ENCODE peak calls at places on chromosomes 2 and 18, in seven cellular contexts. R, F, L, C, H, M and P are unnamed samples.

GRCh38 chr2:165857881-165858280 is 63.8 kb upstream of the GALNT3 start:
- DNase-seq in L (no peak), M (no peak), R (no peak), F (no peak), C (no peak), H (no peak), P (no peak)

GRCh38 chr2:232043966-232044365 is 82.5 kb downstream of the DIS3L2 start:
- DNase-seq in R (no peak), C (no peak), F (no peak), L (no peak), M (no peak), H (no peak), P (no peak)

GRCh38 chr2:73896362-73897239 is 3.8 kb downstream of the ACTG2 start:
- DNase-seq in R (no peak), H (no peak), F (no peak), M (peak; percentile 68), L (no peak), C (no peak), P (no peak)

GRCh38 chr18:67290421-67290820 is 226.1 kb downstream of the DSEL start:
- DNase-seq in F (no peak), C (no peak), R (no peak), H (no peak), L (no peak), M (no peak), P (no peak)

GRCh38 chr2:239548965-239549595 is 148.3 kb upstream of the HDAC4 start:
- DNase-seq in L (no peak), H (no peak), C (no peak), R (no peak), M (no peak), F (no peak), P (no peak)

GRCh38 chr2:210099940-210100339 is 71.3 kb downstream of the KANSL1L start:
- DNase-seq in L (no peak), M (no peak), C (no peak), H (no peak), F (no peak), R (peak; percentile 54), P (no peak)

GRCh38 chr2:45859682-45860081 is 208.2 kb downstream of the PRKCE start:
- DNase-seq in M (no peak), L (no peak), R (no peak), F (no peak), C (no peak), H (no peak), P (no peak)

GRCh38 chr2:235287369-235287722 is 206.5 kb upstream of the AGAP1 start:
- DNase-seq in L (no peak), H (no peak), M (no peak), C (no peak), R (no peak), F (no peak), P (no peak)

GRCh38 chr2:72934683-72935610 is 17.6 kb downstream of the EMX1 start:
- DNase-seq in H (peak; percentile 73), F (peak; percentile 23), C (no peak), R (no peak), M (no peak), L (peak; percentile 73), P (no peak)

GRCh38 chr18:43465483-43465882 is 188.2 kb upstream of the SYT4 start:
- DNase-seq in L (no peak), F (no peak), H (no peak), R (no peak), M (no peak), C (no peak), P (no peak)

GRCh38 chr2:146661494-146662096 is 1183.2 kb upstream of the ACVR2A start:
- DNase-seq in L (peak; percentile 23), C (peak; percentile 3), M (no peak), R (no peak), H (peak; percentile 29), F (peak; percentile 37), P (peak; percentile 58)

GRCh38 chr2:54638103-54638502 is 85.4 kb upstream of the EML6 start:
- DNase-seq in R (no peak), H (no peak), C (no peak), L (no peak), M (peak; percentile 55), F (no peak), P (no peak)

GRCh38 chr2:217356795-217357194 is 496.9 kb upstream of the TNP1 start:
- DNase-seq in L (no peak), M (no peak), F (no peak), C (no peak), H (no peak), R (no peak), P (no peak)

GRCh38 chr2:47239119-47239969 is 84.2 kb upstream of the STPG4 start:
- DNase-seq in L (no peak), R (no peak), C (peak; percentile 80), M (no peak), F (no peak), H (no peak), P (no peak)

GRCh38 chr18:37470986-37471385 is 94.6 kb downstream of the CELF4 start:
- DNase-seq in M (no peak), L (no peak), F (no peak), C (no peak), R (no peak), H (no peak), P (no peak)

GRCh38 chr2:161946489-161947107 is 127.4 kb downstream of the DPP4 start:
- DNase-seq in R (no peak), F (peak; percentile 38), C (no peak), H (peak; percentile 3), L (peak; percentile 18), M (no peak), P (peak; percentile 38)

GRCh38 chr2:37564356-37564755 is 107.1 kb downstream of the CDC42EP3 start:
- DNase-seq in F (no peak), C (no peak), H (no peak), M (no peak), L (no peak), R (no peak), P (no peak)

GRCh38 chr2:106970471-106971261 is 84.7 kb upstream of the ST6GAL2 start:
- DNase-seq in R (no peak), H (no peak), L (no peak), C (no peak), F (no peak), M (no peak), P (no peak)

DNA sequence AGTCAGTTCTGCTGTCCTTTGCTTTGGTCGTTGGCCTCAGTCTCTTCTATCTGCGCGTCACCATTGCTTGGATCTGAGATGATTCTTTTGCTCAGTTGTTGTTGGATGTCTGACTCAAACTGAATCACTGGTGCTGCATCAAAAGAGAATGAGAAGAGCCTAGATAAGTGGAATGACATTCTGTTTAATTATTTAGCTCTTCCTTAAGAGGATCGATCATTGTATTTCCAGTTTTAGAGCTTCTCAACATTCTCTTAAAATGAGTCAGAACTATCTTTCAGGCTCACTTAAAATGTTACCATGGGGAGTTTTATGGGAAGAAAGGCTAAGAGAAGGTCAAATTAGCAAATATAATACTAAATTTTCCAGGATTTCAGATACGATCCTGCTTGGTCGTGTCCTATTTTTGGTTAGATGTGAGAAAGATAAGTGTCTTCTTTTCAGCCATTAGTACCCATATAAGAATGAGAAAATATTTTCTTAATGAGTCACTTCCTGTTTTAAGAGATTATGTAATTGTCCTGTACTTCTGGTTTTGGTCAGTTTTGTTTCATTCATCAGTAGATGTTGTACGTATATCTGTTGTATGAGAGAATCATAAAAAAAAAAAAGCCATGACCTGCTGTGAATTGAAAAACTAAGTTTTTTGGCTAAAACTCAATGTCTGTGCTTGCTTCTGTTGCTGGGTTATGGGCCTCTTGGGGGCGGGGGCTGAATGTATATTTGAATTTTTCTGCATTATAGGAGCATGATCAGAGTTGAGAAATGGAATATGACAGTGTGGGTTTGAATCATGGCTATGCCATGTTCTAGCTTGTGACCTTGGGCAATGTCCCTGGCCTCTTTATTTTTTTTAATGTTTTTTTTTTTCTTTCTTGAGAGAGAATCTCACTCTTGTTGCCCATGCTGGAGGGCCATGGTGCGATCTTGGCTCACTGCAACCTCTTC is 31.5 kb upstream of the CASP10 start:
- DNase-seq in R (no peak), M (no peak), H (no peak), C (no peak), F (peak; percentile 86), L (peak; percentile 39), P (no peak)
- TF ChIP-seq JUND in R (no peak), M (peak; percentile 64), H (peak; percentile 89), C (peak; percentile 87), F (peak; percentile 89), L (no peak), P (no peak)

DNA sequence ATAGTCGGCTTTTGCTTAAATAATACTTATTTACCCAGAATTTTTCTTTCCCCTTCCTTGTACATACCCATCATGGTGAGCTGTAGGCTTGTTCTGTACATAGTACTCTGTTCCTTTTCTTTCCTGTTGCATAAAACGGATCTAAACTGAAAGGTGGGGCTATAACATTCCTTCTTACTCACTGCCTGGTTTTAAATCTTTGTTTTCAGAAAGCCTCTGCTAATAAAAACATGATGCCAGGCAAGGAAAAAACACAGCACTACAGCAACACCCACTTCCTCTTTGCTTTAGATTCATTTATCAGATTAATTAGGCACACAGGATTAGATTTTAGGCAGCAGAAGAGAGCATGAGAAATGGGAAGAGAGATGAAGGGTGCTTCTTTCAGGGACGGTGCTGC is 19.6 kb upstream of the STON1 start:
- DNase-seq in M (no peak), C (peak; percentile 23), F (no peak), L (no peak), R (no peak), H (no peak), P (no peak)
- TF ChIP-seq JUND in M (no peak), C (no peak), F (no peak), L (no peak), R (no peak), H (no peak), P (no peak)

GRCh38 chr18:23058746-23059440 is 76.4 kb upstream of the CABLES1 start:
- DNase-seq in F (no peak), R (no peak), M (no peak), H (no peak), L (no peak), C (no peak), P (no peak)
- TF ChIP-seq JUND in F (no peak), R (no peak), M (no peak), H (no peak), L (no peak), C (no peak), P (no peak)

GRCh38 chr18:14916851-14917250 is 168.9 kb downstream of the ANKRD30B start:
- DNase-seq in H (no peak), L (no peak), F (no peak), C (no peak), M (no peak), R (no peak), P (no peak)

GRCh38 chr18:14914771-14915170 is 166.8 kb downstream of the ANKRD30B start:
- DNase-seq in R (no peak), L (no peak), M (no peak), F (no peak), C (no peak), H (no peak), P (no peak)

GRCh38 chr18:14916181-14916580 is 168.2 kb downstream of the ANKRD30B start:
- DNase-seq in R (no peak), H (no peak), F (no peak), M (no peak), C (no peak), L (no peak), P (no peak)

GRCh38 chr18:14914126-14914525 is 166.2 kb downstream of the ANKRD30B start:
- DNase-seq in L (no peak), R (no peak), H (no peak), M (no peak), F (no peak), C (no peak), P (no peak)

DNA sequence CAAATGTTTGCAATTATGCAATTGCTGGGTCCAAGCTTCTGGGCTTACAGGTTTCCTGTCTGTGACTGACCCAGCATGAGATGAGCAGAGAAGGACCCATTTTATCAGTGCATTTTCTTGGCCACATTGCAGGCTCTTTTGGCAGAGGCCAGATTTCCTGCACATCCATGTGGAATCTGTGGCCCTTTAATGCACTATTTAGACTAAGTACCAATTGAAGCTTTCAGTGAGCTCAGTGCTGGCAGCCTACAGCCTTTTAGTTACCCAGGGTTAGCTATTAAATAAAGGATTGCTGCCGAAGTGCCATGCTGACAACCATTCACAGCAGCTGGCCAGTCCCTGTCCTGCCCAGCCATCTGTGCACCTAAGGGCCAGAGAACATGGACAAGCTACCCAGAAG is 165.0 kb downstream of the ANKRD30B start:
- DNase-seq in F (no peak), R (no peak), H (no peak), C (no peak), L (no peak), M (no peak), P (no peak)
- TF ChIP-seq JUND in F (no peak), R (no peak), H (no peak), C (no peak), L (no peak), M (no peak), P (no peak)